ENCODE peak calls at places on chromosomes 13 and 19, in six cellular contexts. One of them, this sample, is unnamed.

GRCh38 chr19:45499196-45500180 is 1.2 kb downstream of the PPM1N start:
- DNase-seq in H9: peak
- DNase-seq in neuronal stem cell: peak
- DNase-seq in IMR-90: no peak
- DNase-seq in mesenchymal stem cell: peak
- DNase-seq in H1: peak
- DNase-seq in this sample: peak

GRCh38 chr19:12867120-12868099 is 13.8 kb downstream of the DNASE2 start:
- DNase-seq in H9: peak
- DNase-seq in IMR-90: peak
- DNase-seq in neuronal stem cell: peak
- DNase-seq in mesenchymal stem cell: peak
- DNase-seq in H1: peak
- DNase-seq in this sample: peak

GRCh38 chr13:31674056-31674455 is 65.3 kb upstream of the RXFP2 start:
- DNase-seq in H9: no peak
- DNase-seq in IMR-90: no peak
- DNase-seq in H1: no peak
- DNase-seq in neuronal stem cell: no peak
- DNase-seq in mesenchymal stem cell: no peak
- DNase-seq in this sample: peak

GRCh38 chr13:98217597-98217996 is 40.5 kb upstream of the RNF113B start:
- DNase-seq in H1: no peak
- DNase-seq in mesenchymal stem cell: no peak
- DNase-seq in H9: no peak
- DNase-seq in IMR-90: no peak
- DNase-seq in neuronal stem cell: no peak
- DNase-seq in this sample: no peak

GRCh38 chr13:101520672-101521071 is 68.2 kb downstream of the ITGBL1 start:
- DNase-seq in H1: no peak
- DNase-seq in mesenchymal stem cell: peak
- DNase-seq in neuronal stem cell: no peak
- DNase-seq in H9: no peak
- DNase-seq in IMR-90: peak
- DNase-seq in this sample: no peak

GRCh38 chr19:15323496-15324235 is 8.7 kb downstream of the BRD4 start:
- DNase-seq in H9: no peak
- DNase-seq in H1: no peak
- DNase-seq in mesenchymal stem cell: peak
- DNase-seq in neuronal stem cell: no peak
- DNase-seq in IMR-90: peak
- DNase-seq in this sample: peak

GRCh38 chr13:97307544-97307881 is 85.4 kb downstream of the MBNL2 start:
- DNase-seq in neuronal stem cell: no peak
- DNase-seq in mesenchymal stem cell: no peak
- DNase-seq in H1: no peak
- DNase-seq in H9: no peak
- DNase-seq in IMR-90: no peak
- DNase-seq in this sample: no peak

GRCh38 chr13:52599853-52600603 is 42.2 kb upstream of the HNRNPA1L2 start:
- DNase-seq in neuronal stem cell: no peak
- DNase-seq in IMR-90: peak
- DNase-seq in H1: no peak
- DNase-seq in H9: peak
- DNase-seq in mesenchymal stem cell: no peak
- DNase-seq in this sample: peak

GRCh38 chr13:80339841-80340642 is 884 bp downstream of the SPRY2 start:
- DNase-seq in H9: no peak
- DNase-seq in mesenchymal stem cell: peak
- DNase-seq in H1: no peak
- DNase-seq in IMR-90: peak
- DNase-seq in neuronal stem cell: peak
- DNase-seq in this sample: peak

GRCh38 chr19:49391581-49392399 is 3.7 kb downstream of the KASH5 start:
- DNase-seq in IMR-90: peak
- DNase-seq in neuronal stem cell: peak
- DNase-seq in H1: peak
- DNase-seq in mesenchymal stem cell: peak
- DNase-seq in H9: peak
- DNase-seq in this sample: peak

GRCh38 chr13:101415358-101416174 is 742 bp downstream of the NALCN start:
- DNase-seq in IMR-90: no peak
- DNase-seq in H9: no peak
- DNase-seq in H1: no peak
- DNase-seq in mesenchymal stem cell: no peak
- DNase-seq in neuronal stem cell: no peak
- DNase-seq in this sample: no peak

GRCh38 chr13:107347641-107348369 is 779.9 kb upstream of the ARGLU1 start:
- DNase-seq in neuronal stem cell: no peak
- DNase-seq in H1: no peak
- DNase-seq in H9: no peak
- DNase-seq in mesenchymal stem cell: no peak
- DNase-seq in IMR-90: no peak
- DNase-seq in this sample: peak

GRCh38 chr13:110415669-110416068 is 108.6 kb downstream of the COL4A2 start:
- DNase-seq in mesenchymal stem cell: peak
- DNase-seq in H1: peak
- DNase-seq in H9: peak
- DNase-seq in IMR-90: peak
- DNase-seq in neuronal stem cell: no peak
- DNase-seq in this sample: peak

GRCh38 chr13:50074843-50075242 is 59.6 kb downstream of the KCNRG start:
- DNase-seq in IMR-90: no peak
- DNase-seq in mesenchymal stem cell: no peak
- DNase-seq in H1: no peak
- DNase-seq in neuronal stem cell: no peak
- DNase-seq in H9: no peak
- DNase-seq in this sample: no peak

GRCh38 chr13:102369303-102369702 is 32.5 kb downstream of the FGF14 start:
- DNase-seq in H9: no peak
- DNase-seq in IMR-90: no peak
- DNase-seq in H1: no peak
- DNase-seq in neuronal stem cell: no peak
- DNase-seq in mesenchymal stem cell: peak
- DNase-seq in this sample: peak

GRCh38 chr13:26132756-26133155 is 80.9 kb upstream of the SHISA2 start:
- DNase-seq in neuronal stem cell: peak
- DNase-seq in H1: no peak
- DNase-seq in H9: no peak
- DNase-seq in IMR-90: peak
- DNase-seq in mesenchymal stem cell: peak
- DNase-seq in this sample: no peak

GRCh38 chr19:51688665-51689571 is 4.2 kb upstream of the SPACA6 start:
- DNase-seq in H9: peak
- DNase-seq in neuronal stem cell: peak
- DNase-seq in H1: no peak
- DNase-seq in mesenchymal stem cell: peak
- DNase-seq in IMR-90: peak
- DNase-seq in this sample: peak

GRCh38 chr13:20685042-20685441 is 18.5 kb upstream of the IL17D start:
- DNase-seq in IMR-90: no peak
- DNase-seq in H1: no peak
- DNase-seq in neuronal stem cell: no peak
- DNase-seq in mesenchymal stem cell: no peak
- DNase-seq in H9: no peak
- DNase-seq in this sample: peak

GRCh38 chr19:55189424-55189823 is 9.3 kb upstream of the SYT5 start:
- DNase-seq in mesenchymal stem cell: peak
- DNase-seq in H1: peak
- DNase-seq in H9: peak
- DNase-seq in IMR-90: peak
- DNase-seq in neuronal stem cell: no peak
- DNase-seq in this sample: no peak

GRCh38 chr13:111341886-111342285 is 21.4 kb downstream of the TEX29 start:
- DNase-seq in H1: no peak
- DNase-seq in mesenchymal stem cell: no peak
- DNase-seq in IMR-90: no peak
- DNase-seq in neuronal stem cell: no peak
- DNase-seq in H9: peak
- DNase-seq in this sample: no peak

GRCh38 chr19:51440846-51441409 is 17.3 kb downstream of the SIGLEC8 start:
- DNase-seq in IMR-90: no peak
- DNase-seq in H9: no peak
- DNase-seq in mesenchymal stem cell: no peak
- DNase-seq in H1: no peak
- DNase-seq in neuronal stem cell: no peak
- DNase-seq in this sample: no peak

GRCh38 chr13:24274452-24274971 is 34.9 kb upstream of the C1QTNF9 start:
- DNase-seq in H1: no peak
- DNase-seq in IMR-90: peak
- DNase-seq in H9: no peak
- DNase-seq in neuronal stem cell: no peak
- DNase-seq in mesenchymal stem cell: peak
- DNase-seq in this sample: peak

GRCh38 chr19:49801966-49802661 is 11.0 kb downstream of the FUZ start:
- DNase-seq in neuronal stem cell: peak
- DNase-seq in H1: no peak
- DNase-seq in mesenchymal stem cell: peak
- DNase-seq in H9: peak
- DNase-seq in IMR-90: peak
- DNase-seq in this sample: no peak

GRCh38 chr13:92833071-92833470 is 393.5 kb upstream of the GPC6 start:
- DNase-seq in mesenchymal stem cell: peak
- DNase-seq in H1: no peak
- DNase-seq in neuronal stem cell: no peak
- DNase-seq in H9: no peak
- DNase-seq in IMR-90: peak
- DNase-seq in this sample: no peak

GRCh38 chr13:32001392-32001768 is 30.2 kb upstream of the FRY start:
- DNase-seq in mesenchymal stem cell: peak
- DNase-seq in H9: peak
- DNase-seq in IMR-90: peak
- DNase-seq in neuronal stem cell: peak
- DNase-seq in H1: no peak
- DNase-seq in this sample: peak

GRCh38 chr13:39888865-39889810 is 233.7 kb downstream of the COG6 start:
- DNase-seq in H1: no peak
- DNase-seq in mesenchymal stem cell: no peak
- DNase-seq in IMR-90: no peak
- DNase-seq in neuronal stem cell: no peak
- DNase-seq in H9: no peak
- DNase-seq in this sample: no peak

GRCh38 chr13:22828081-22828480 is 352.7 kb upstream of the SGCG start:
- DNase-seq in mesenchymal stem cell: peak
- DNase-seq in neuronal stem cell: no peak
- DNase-seq in H9: no peak
- DNase-seq in IMR-90: peak
- DNase-seq in H1: no peak
- DNase-seq in this sample: peak

GRCh38 chr19:6674868-6675305 is 4.9 kb upstream of the TNFSF14 start:
- DNase-seq in neuronal stem cell: peak
- DNase-seq in mesenchymal stem cell: peak
- DNase-seq in H1: peak
- DNase-seq in IMR-90: peak
- DNase-seq in H9: peak
- DNase-seq in this sample: no peak

GRCh38 chr19:6672693-6673290 is 2.8 kb upstream of the TNFSF14 start:
- DNase-seq in H9: no peak
- DNase-seq in IMR-90: no peak
- DNase-seq in mesenchymal stem cell: no peak
- DNase-seq in H1: no peak
- DNase-seq in neuronal stem cell: no peak
- DNase-seq in this sample: no peak

GRCh38 chr19:6676288-6676687 is 6.3 kb upstream of the TNFSF14 start:
- DNase-seq in neuronal stem cell: no peak
- DNase-seq in H1: no peak
- DNase-seq in IMR-90: no peak
- DNase-seq in H9: no peak
- DNase-seq in mesenchymal stem cell: no peak
- DNase-seq in this sample: no peak

GRCh38 chr19:6668696-6669095 is 1.3 kb downstream of the TNFSF14 start:
- DNase-seq in H1: no peak
- DNase-seq in neuronal stem cell: no peak
- DNase-seq in H9: no peak
- DNase-seq in IMR-90: no peak
- DNase-seq in mesenchymal stem cell: no peak
- DNase-seq in this sample: no peak

DNA sequence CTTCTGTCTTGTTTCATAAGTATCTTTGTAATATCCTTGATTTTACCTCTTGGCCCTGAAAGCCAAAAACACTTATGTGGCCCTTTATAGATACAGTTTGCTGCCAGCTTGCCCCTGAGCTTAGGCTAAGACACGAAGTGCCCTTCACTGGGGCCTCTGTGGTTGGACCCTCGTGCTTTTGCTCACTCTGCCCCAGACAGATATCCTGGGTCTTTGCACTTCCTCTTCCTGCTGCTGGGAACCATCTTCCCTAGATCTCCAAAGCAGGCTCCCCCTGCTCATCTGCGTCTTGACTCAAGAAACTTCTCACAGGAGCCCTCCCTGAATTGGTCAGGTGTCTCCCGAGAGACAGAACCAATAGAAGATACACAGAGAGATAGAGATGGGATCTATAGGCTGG is 2.0 kb upstream of the TNFSF14 start:
- DNase-seq in H1: no peak
- DNase-seq in mesenchymal stem cell: no peak
- DNase-seq in IMR-90: no peak
- DNase-seq in H9: no peak
- DNase-seq in neuronal stem cell: no peak
- DNase-seq in this sample: no peak
- H4K91ac ChIP-seq in H1: no peak
- H4K91ac ChIP-seq in mesenchymal stem cell: no peak
- H4K91ac ChIP-seq in IMR-90: no peak
- H4K91ac ChIP-seq in H9: no peak
- H4K91ac ChIP-seq in neuronal stem cell: no peak
- H4K91ac ChIP-seq in this sample: no peak

GRCh38 chr13:94824601-94825000 is 112.3 kb upstream of the SOX21 start:
- DNase-seq in H9: no peak
- DNase-seq in neuronal stem cell: no peak
- DNase-seq in H1: no peak
- DNase-seq in mesenchymal stem cell: no peak
- DNase-seq in IMR-90: no peak
- DNase-seq in this sample: no peak
- H4K91ac ChIP-seq in H9: no peak
- H4K91ac ChIP-seq in neuronal stem cell: no peak
- H4K91ac ChIP-seq in H1: peak
- H4K91ac ChIP-seq in mesenchymal stem cell: no peak
- H4K91ac ChIP-seq in IMR-90: no peak
- H4K91ac ChIP-seq in this sample: no peak

GRCh38 chr19:33703438-33703750 is 81.6 kb downstream of the CHST8 start:
- DNase-seq in IMR-90: no peak
- DNase-seq in neuronal stem cell: no peak
- DNase-seq in H1: no peak
- DNase-seq in H9: no peak
- DNase-seq in mesenchymal stem cell: no peak
- DNase-seq in this sample: no peak
- H4K91ac ChIP-seq in IMR-90: no peak
- H4K91ac ChIP-seq in neuronal stem cell: no peak
- H4K91ac ChIP-seq in H1: no peak
- H4K91ac ChIP-seq in H9: no peak
- H4K91ac ChIP-seq in mesenchymal stem cell: no peak
- H4K91ac ChIP-seq in this sample: no peak

DNA sequence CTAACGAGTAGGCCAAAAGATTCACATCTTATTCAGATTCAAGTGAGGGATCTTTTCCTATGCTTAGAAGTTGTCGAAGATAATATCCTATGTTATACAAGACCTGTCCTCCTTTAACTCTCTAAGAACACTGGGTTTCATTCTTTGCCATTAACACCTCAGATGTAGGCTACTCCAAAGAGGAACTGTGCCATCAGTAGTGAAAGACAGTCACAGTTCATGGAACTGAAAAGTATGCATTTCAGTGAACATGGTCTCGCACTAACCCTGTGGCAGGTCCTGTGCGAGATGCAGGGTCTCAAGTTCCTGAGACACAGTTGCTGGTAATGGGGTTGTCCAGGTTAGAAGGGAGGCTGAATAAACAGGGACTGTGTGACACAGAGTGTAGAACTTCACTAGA is 4.1 kb downstream of the LGALS16 start:
- DNase-seq in neuronal stem cell: no peak
- DNase-seq in mesenchymal stem cell: no peak
- DNase-seq in H9: no peak
- DNase-seq in H1: no peak
- DNase-seq in IMR-90: no peak
- DNase-seq in this sample: no peak
- H4K91ac ChIP-seq in neuronal stem cell: no peak
- H4K91ac ChIP-seq in mesenchymal stem cell: no peak
- H4K91ac ChIP-seq in H9: no peak
- H4K91ac ChIP-seq in H1: no peak
- H4K91ac ChIP-seq in IMR-90: no peak
- H4K91ac ChIP-seq in this sample: no peak